ENCODE peak calls at places on chromosomes 4 and X, in ten cellular contexts. One of them, this sample, is unnamed.

GRCh38 chrX:9316096-9316495 is 148.8 kb upstream of the TBL1X start:
- ATAC-seq in activated CD8-positive, alpha-beta T cell treated with anti-CD3 and anti-CD28 coated beads for 36 hours: no peak
- ATAC-seq in DND-41: no peak
- ATAC-seq in Right ventricle myocardium superior: peak; percentile 52
- ATAC-seq in aorta: peak; percentile 37
- ATAC-seq in pancreas: peak; percentile 63
- ATAC-seq in foreskin keratinocyte: no peak
- ATAC-seq in left lung: peak; percentile 37
- ATAC-seq in effector memory CD8-positive, alpha-beta T cell: no peak
- ATAC-seq in T-cell: no peak
- ATAC-seq in this sample: no peak

GRCh38 chr4:97656034-97656720 is 487.1 kb downstream of the STPG2 start:
- ATAC-seq in pancreas: no peak
- ATAC-seq in DND-41: no peak
- ATAC-seq in effector memory CD8-positive, alpha-beta T cell: no peak
- ATAC-seq in foreskin keratinocyte: peak; percentile 100
- ATAC-seq in Right ventricle myocardium superior: peak; percentile 49
- ATAC-seq in aorta: no peak
- ATAC-seq in activated CD8-positive, alpha-beta T cell treated with anti-CD3 and anti-CD28 coated beads for 36 hours: no peak
- ATAC-seq in T-cell: no peak
- ATAC-seq in left lung: no peak
- ATAC-seq in this sample: no peak

GRCh38 chrX:55056820-55057690 is 17.8 kb upstream of the PAGE2B start:
- ATAC-seq in DND-41: peak; percentile 57
- ATAC-seq in activated CD8-positive, alpha-beta T cell treated with anti-CD3 and anti-CD28 coated beads for 36 hours: peak; percentile 72
- ATAC-seq in foreskin keratinocyte: no peak
- ATAC-seq in Right ventricle myocardium superior: no peak
- ATAC-seq in pancreas: peak; percentile 64
- ATAC-seq in T-cell: peak; percentile 89
- ATAC-seq in aorta: no peak
- ATAC-seq in left lung: peak; percentile 51
- ATAC-seq in effector memory CD8-positive, alpha-beta T cell: peak; percentile 87
- ATAC-seq in this sample: peak; percentile 81

GRCh38 chr4:136183513-136183912 is 1348.8 kb downstream of the PCDH18 start:
- ATAC-seq in Right ventricle myocardium superior: no peak
- ATAC-seq in aorta: no peak
- ATAC-seq in DND-41: no peak
- ATAC-seq in pancreas: no peak
- ATAC-seq in effector memory CD8-positive, alpha-beta T cell: no peak
- ATAC-seq in foreskin keratinocyte: no peak
- ATAC-seq in activated CD8-positive, alpha-beta T cell treated with anti-CD3 and anti-CD28 coated beads for 36 hours: no peak
- ATAC-seq in T-cell: no peak
- ATAC-seq in left lung: no peak
- ATAC-seq in this sample: no peak

GRCh38 chr4:79949186-79949585 is 123.8 kb downstream of the ANTXR2 start:
- ATAC-seq in T-cell: no peak
- ATAC-seq in DND-41: no peak
- ATAC-seq in pancreas: no peak
- ATAC-seq in aorta: no peak
- ATAC-seq in left lung: no peak
- ATAC-seq in activated CD8-positive, alpha-beta T cell treated with anti-CD3 and anti-CD28 coated beads for 36 hours: no peak
- ATAC-seq in effector memory CD8-positive, alpha-beta T cell: no peak
- ATAC-seq in foreskin keratinocyte: no peak
- ATAC-seq in Right ventricle myocardium superior: no peak
- ATAC-seq in this sample: no peak

GRCh38 chr4:178672512-178672911 is 1230.3 kb upstream of the AGA start:
- ATAC-seq in DND-41: no peak
- ATAC-seq in effector memory CD8-positive, alpha-beta T cell: no peak
- ATAC-seq in foreskin keratinocyte: no peak
- ATAC-seq in Right ventricle myocardium superior: no peak
- ATAC-seq in T-cell: no peak
- ATAC-seq in left lung: no peak
- ATAC-seq in pancreas: no peak
- ATAC-seq in activated CD8-positive, alpha-beta T cell treated with anti-CD3 and anti-CD28 coated beads for 36 hours: no peak
- ATAC-seq in aorta: no peak
- ATAC-seq in this sample: no peak

GRCh38 chr4:163915896-163916295 is 421.4 kb downstream of the TMA16 start:
- ATAC-seq in DND-41: no peak
- ATAC-seq in Right ventricle myocardium superior: no peak
- ATAC-seq in T-cell: no peak
- ATAC-seq in aorta: no peak
- ATAC-seq in left lung: no peak
- ATAC-seq in activated CD8-positive, alpha-beta T cell treated with anti-CD3 and anti-CD28 coated beads for 36 hours: no peak
- ATAC-seq in pancreas: no peak
- ATAC-seq in effector memory CD8-positive, alpha-beta T cell: no peak
- ATAC-seq in foreskin keratinocyte: no peak
- ATAC-seq in this sample: no peak

GRCh38 chr4:52952540-52952939 is 90.4 kb downstream of the RASL11B start:
- ATAC-seq in Right ventricle myocardium superior: no peak
- ATAC-seq in foreskin keratinocyte: no peak
- ATAC-seq in DND-41: no peak
- ATAC-seq in effector memory CD8-positive, alpha-beta T cell: no peak
- ATAC-seq in pancreas: no peak
- ATAC-seq in aorta: no peak
- ATAC-seq in T-cell: no peak
- ATAC-seq in left lung: no peak
- ATAC-seq in activated CD8-positive, alpha-beta T cell treated with anti-CD3 and anti-CD28 coated beads for 36 hours: no peak
- ATAC-seq in this sample: no peak

GRCh38 chr4:15109583-15109982 is 107.3 kb downstream of the CPEB2 start:
- ATAC-seq in pancreas: no peak
- ATAC-seq in T-cell: no peak
- ATAC-seq in activated CD8-positive, alpha-beta T cell treated with anti-CD3 and anti-CD28 coated beads for 36 hours: no peak
- ATAC-seq in Right ventricle myocardium superior: no peak
- ATAC-seq in DND-41: no peak
- ATAC-seq in effector memory CD8-positive, alpha-beta T cell: no peak
- ATAC-seq in left lung: no peak
- ATAC-seq in foreskin keratinocyte: no peak
- ATAC-seq in aorta: no peak
- ATAC-seq in this sample: no peak

GRCh38 chrX:49129427-49129826 is 5.9 kb upstream of the GPKOW start:
- ATAC-seq in Right ventricle myocardium superior: no peak
- ATAC-seq in foreskin keratinocyte: no peak
- ATAC-seq in DND-41: no peak
- ATAC-seq in effector memory CD8-positive, alpha-beta T cell: no peak
- ATAC-seq in aorta: no peak
- ATAC-seq in left lung: no peak
- ATAC-seq in activated CD8-positive, alpha-beta T cell treated with anti-CD3 and anti-CD28 coated beads for 36 hours: no peak
- ATAC-seq in T-cell: no peak
- ATAC-seq in pancreas: no peak
- ATAC-seq in this sample: no peak

GRCh38 chr4:75686346-75686745 is 13.1 kb upstream of the G3BP2 start:
- ATAC-seq in effector memory CD8-positive, alpha-beta T cell: peak; percentile 85
- ATAC-seq in aorta: no peak
- ATAC-seq in activated CD8-positive, alpha-beta T cell treated with anti-CD3 and anti-CD28 coated beads for 36 hours: peak; percentile 64
- ATAC-seq in DND-41: peak; percentile 98
- ATAC-seq in T-cell: peak; percentile 78
- ATAC-seq in pancreas: no peak
- ATAC-seq in Right ventricle myocardium superior: no peak
- ATAC-seq in foreskin keratinocyte: no peak
- ATAC-seq in left lung: no peak
- ATAC-seq in this sample: peak; percentile 58

This sample was measured in activated CD4-positive, CD25-positive, alpha-beta regulatory T cell treated with anti-CD3 and anti-CD28 coated beads, Interleukin-2, amount 50 U/mL, for 24 hours.